ENCODE peak calls at places on chromosomes 4 and X, in ten cellular contexts. B, U, R, E, M, T, V, J, S and O are unnamed samples.

GRCh38 chrX:80430826-80431501 is 10.7 kb downstream of the TENT5D start:
- DNase-seq in B (no peak), U (no peak), R (no peak), E (no peak), M (no peak), T (no peak), V (peak), J (no peak), S (no peak), O (no peak)

GRCh38 chrX:15269618-15270521 is at the start of gene ASB9:
- DNase-seq in B (no peak), U (peak), R (no peak), E (peak), M (peak), T (no peak), V (no peak), J (peak), S (peak), O (peak)

GRCh38 chr4:161249779-161250440 is 913.9 kb downstream of the FSTL5 start:
- DNase-seq in B (no peak), U (no peak), R (no peak), E (no peak), M (no peak), T (no peak), V (no peak), J (no peak), S (no peak), O (no peak)

GRCh38 chr4:184400375-184400870 is 73.9 kb downstream of the IRF2 start:
- DNase-seq in B (no peak), U (no peak), R (no peak), E (peak), M (peak), T (no peak), V (no peak), J (no peak), S (peak), O (peak)

GRCh38 chrX:68710870-68711576 is 63.6 kb downstream of the STARD8 start:
- DNase-seq in B (peak), U (no peak), R (no peak), E (peak), M (peak), T (no peak), V (peak), J (no peak), S (peak), O (no peak)

GRCh38 chrX:54808109-54808604 is 612 bp downstream of the MAGED2 start:
- DNase-seq in B (peak), U (peak), R (peak), E (peak), M (no peak), T (peak), V (peak), J (peak), S (peak), O (peak)

GRCh38 chr4:174714393-174715211 is 114.4 kb downstream of the GLRA3 start:
- DNase-seq in B (peak), U (no peak), R (no peak), E (peak), M (peak), T (no peak), V (peak), J (peak), S (peak), O (peak)

GRCh38 chrX:13469963-13470679 is 99.3 kb upstream of the EGFL6 start:
- DNase-seq in B (no peak), U (no peak), R (no peak), E (peak), M (peak), T (no peak), V (no peak), J (no peak), S (peak), O (peak)

GRCh38 chrX:20362268-20363002 is 95.7 kb upstream of the RPS6KA3 start:
- DNase-seq in B (no peak), U (peak), R (no peak), E (peak), M (no peak), T (no peak), V (no peak), J (no peak), S (no peak), O (no peak)

GRCh38 chr4:70993181-70994068 is at the start of gene DCK:
- DNase-seq in B (peak), U (peak), R (peak), E (peak), M (peak), T (peak), V (peak), J (peak), S (peak), O (peak)

GRCh38 chr4:151035321-151035720 is 20.2 kb upstream of the LRBA start:
- DNase-seq in B (no peak), U (no peak), R (no peak), E (no peak), M (no peak), T (no peak), V (no peak), J (peak), S (no peak), O (no peak)

GRCh38 chr4:98166025-98166730 is 22.9 kb upstream of the STPG2 start:
- DNase-seq in B (no peak), U (no peak), R (no peak), E (no peak), M (peak), T (no peak), V (no peak), J (no peak), S (peak), O (peak)

GRCh38 chrX:133580630-133581029 is 165.3 kb upstream of the GPC4 start:
- DNase-seq in B (no peak), U (no peak), R (no peak), E (peak), M (no peak), T (no peak), V (no peak), J (no peak), S (no peak), O (no peak)

GRCh38 chr4:55617587-55618197 is 18.4 kb downstream of the NMU start:
- DNase-seq in B (no peak), U (no peak), R (no peak), E (no peak), M (no peak), T (no peak), V (no peak), J (no peak), S (no peak), O (no peak)

GRCh38 chr4:169139013-169139412 is 129.0 kb upstream of the CBR4 start:
- DNase-seq in B (no peak), U (no peak), R (no peak), E (no peak), M (no peak), T (no peak), V (no peak), J (no peak), S (no peak), O (no peak)

GRCh38 chr4:79403356-79403755 is 4.7 kb downstream of the GK2 start:
- DNase-seq in B (no peak), U (no peak), R (no peak), E (no peak), M (no peak), T (no peak), V (no peak), J (no peak), S (no peak), O (no peak)

GRCh38 chr4:143421609-143422008 is 84.9 kb downstream of the GAB1 start:
- DNase-seq in B (no peak), U (no peak), R (no peak), E (no peak), M (no peak), T (no peak), V (no peak), J (no peak), S (peak), O (no peak)

GRCh38 chr4:143382539-143382938 is 45.9 kb downstream of the GAB1 start:
- DNase-seq in B (no peak), U (no peak), R (no peak), E (no peak), M (peak), T (no peak), V (no peak), J (no peak), S (no peak), O (no peak)

GRCh38 chrX:35244088-35244741 is 301.6 kb downstream of the FAM47B start:
- DNase-seq in B (no peak), U (no peak), R (no peak), E (no peak), M (no peak), T (no peak), V (no peak), J (no peak), S (no peak), O (no peak)

GRCh38 chr4:73868206-73869129 is 725 bp upstream of the CXCL1 start:
- DNase-seq in B (no peak), U (no peak), R (no peak), E (no peak), M (no peak), T (no peak), V (no peak), J (peak), S (no peak), O (no peak)

GRCh38 chr4:167622481-167623240 is 388.4 kb upstream of the SPOCK3 start:
- DNase-seq in B (peak), U (peak), R (no peak), E (peak), M (peak), T (no peak), V (peak), J (peak), S (peak), O (peak)

GRCh38 chrX:115449742-115450141 is 111.2 kb upstream of the PLS3 start:
- DNase-seq in B (no peak), U (no peak), R (no peak), E (no peak), M (no peak), T (no peak), V (peak), J (peak), S (no peak), O (peak)

GRCh38 chrX:7582191-7582590 is 260.8 kb upstream of the VCX start:
- DNase-seq in B (no peak), U (no peak), R (no peak), E (no peak), M (no peak), T (no peak), V (no peak), J (no peak), S (no peak), O (no peak)

GRCh38 chr4:76984788-76985211 is 35.2 kb downstream of the SEPTIN11 start:
- DNase-seq in B (no peak), U (peak), R (no peak), E (peak), M (peak), T (no peak), V (no peak), J (no peak), S (peak), O (peak)

GRCh38 chrX:108139303-108139702 is 47.7 kb downstream of the ATG4A start:
- DNase-seq in B (peak), U (no peak), R (no peak), E (peak), M (no peak), T (no peak), V (peak), J (no peak), S (no peak), O (no peak)

GRCh38 chrX:133523094-133523493 is 107.8 kb upstream of the GPC4 start:
- DNase-seq in B (no peak), U (no peak), R (no peak), E (no peak), M (peak), T (no peak), V (no peak), J (no peak), S (no peak), O (peak)

GRCh38 chr4:67593741-67594175 is 35.2 kb downstream of the STAP1 start:
- DNase-seq in B (no peak), U (no peak), R (no peak), E (no peak), M (no peak), T (no peak), V (no peak), J (no peak), S (no peak), O (no peak)

GRCh38 chr4:36551697-36552214 is 270.3 kb downstream of the DTHD1 start:
- DNase-seq in B (no peak), U (no peak), R (no peak), E (no peak), M (peak), T (no peak), V (no peak), J (no peak), S (peak), O (no peak)

GRCh38 chr4:73499996-73500765 is 18.6 kb downstream of the AFM start:
- DNase-seq in B (no peak), U (no peak), R (no peak), E (peak), M (no peak), T (no peak), V (no peak), J (no peak), S (no peak), O (no peak)

GRCh38 chr4:83197555-83198235 is 83.2 kb upstream of the PLAC8 start:
- DNase-seq in B (no peak), U (no peak), R (no peak), E (no peak), M (no peak), T (no peak), V (no peak), J (peak), S (no peak), O (no peak)

GRCh38 chr4:87633239-87633638 is 16.8 kb upstream of the DMP1 start:
- DNase-seq in B (peak), U (peak), R (no peak), E (no peak), M (no peak), T (no peak), V (peak), J (no peak), S (peak), O (peak)

GRCh38 chr4:128006592-128006991 is 41.4 kb downstream of the ABHD18 start:
- DNase-seq in B (no peak), U (no peak), R (no peak), E (no peak), M (peak), T (no peak), V (no peak), J (no peak), S (no peak), O (peak)

GRCh38 chr4:1044469-1045192 is 33.2 kb downstream of the FGFRL1 start:
- DNase-seq in B (no peak), U (peak), R (no peak), E (no peak), M (no peak), T (no peak), V (peak), J (no peak), S (no peak), O (no peak)

GRCh38 chrX:40174594-40175415 is 77.0 kb upstream of the BCOR start:
- DNase-seq in B (no peak), U (peak), R (no peak), E (peak), M (no peak), T (no peak), V (peak), J (peak), S (no peak), O (peak)

GRCh38 chr4:11338990-11339782 is 89.5 kb downstream of the HS3ST1 start:
- DNase-seq in B (no peak), U (no peak), R (no peak), E (no peak), M (no peak), T (no peak), V (no peak), J (no peak), S (no peak), O (no peak)

GRCh38 chr4:108881190-108881589 is 118.3 kb upstream of the ETNPPL start:
- DNase-seq in B (no peak), U (no peak), R (no peak), E (no peak), M (peak), T (no peak), V (no peak), J (no peak), S (peak), O (no peak)

GRCh38 chrX:98380106-98380505 is 1496.4 kb downstream of the RPA4 start:
- DNase-seq in B (no peak), U (no peak), R (no peak), E (no peak), M (no peak), T (no peak), V (peak), J (no peak), S (no peak), O (no peak)

GRCh38 chr4:108512615-108513505 is 107.5 kb upstream of the RPL34 start:
- DNase-seq in B (peak), U (peak), R (peak), E (peak), M (peak), T (no peak), V (peak), J (peak), S (peak), O (no peak)

GRCh38 chr4:109134921-109135320 is 167.5 kb downstream of the COL25A1 start:
- DNase-seq in B (no peak), U (no peak), R (no peak), E (no peak), M (no peak), T (no peak), V (no peak), J (no peak), S (no peak), O (no peak)